ENCODE peak calls at places on chromosome 16, in seven cellular contexts. S, F, H, L, B, D and I are unnamed samples.

GRCh38 chr16:68272501-68273209 is 8.3 kb downstream of the SLC7A6 start:
- DNase-seq in S (no peak), F (no peak), H (no peak), L (no peak), B (no peak), D (no peak), I (no peak)

GRCh38 chr16:84916156-84916555 is 95.2 kb downstream of the ZDHHC7 start:
- DNase-seq in S (no peak), F (no peak), H (no peak), L (no peak), B (no peak), D (no peak), I (no peak)

GRCh38 chr16:47469227-47469626 is 8.1 kb downstream of the PHKB start:
- DNase-seq in S (no peak), F (no peak), H (no peak), L (no peak), B (no peak), D (no peak), I (no peak)

GRCh38 chr16:73150790-73151189 is 102.9 kb upstream of the ZFHX3 start:
- DNase-seq in S (no peak), F (no peak), H (no peak), L (no peak), B (no peak), D (no peak), I (no peak)

GRCh38 chr16:73071131-73071940 is 23.4 kb upstream of the ZFHX3 start:
- DNase-seq in S (peak; percentile 89), F (peak; percentile 72), H (peak; percentile 41), L (peak; percentile 73), B (peak; percentile 86), D (peak; percentile 87), I (peak; percentile 44)

GRCh38 chr16:72172105-72173034 is at the start of gene PMFBP1:
- DNase-seq in S (no peak), F (peak; percentile 82), H (no peak), L (no peak), B (no peak), D (no peak), I (peak; percentile 92)

GRCh38 chr16:397736-398332 is 835 bp downstream of the NME4 start:
- DNase-seq in S (peak; percentile 92), F (peak; percentile 89), H (peak; percentile 71), L (peak; percentile 91), B (peak; percentile 81), D (peak; percentile 99), I (peak; percentile 92)

GRCh38 chr16:3038256-3038655 is 1.5 kb upstream of the BICDL2 start:
- DNase-seq in S (peak; percentile 73), F (peak; percentile 71), H (no peak), L (no peak), B (peak; percentile 46), D (no peak), I (peak; percentile 10)

GRCh38 chr16:82633964-82634600 is 7.3 kb downstream of the CDH13 start:
- DNase-seq in S (no peak), F (no peak), H (no peak), L (no peak), B (no peak), D (peak; percentile 87), I (peak; percentile 56)

GRCh38 chr16:56506941-56507340 is 12.9 kb downstream of the BBS2 start:
- DNase-seq in S (no peak), F (no peak), H (no peak), L (no peak), B (no peak), D (peak; percentile 76), I (peak; percentile 82)

GRCh38 chr16:55370762-55371482 is 46.9 kb downstream of the IRX6 start:
- DNase-seq in S (peak; percentile 78), F (peak; percentile 77), H (peak; percentile 51), L (peak; percentile 93), B (peak; percentile 71), D (peak; percentile 88), I (peak; percentile 79)

GRCh38 chr16:79272141-79272577 is 328.4 kb downstream of the MAF start:
- DNase-seq in S (no peak), F (no peak), H (no peak), L (no peak), B (no peak), D (no peak), I (no peak)

GRCh38 chr16:68451656-68452055 is 3.3 kb upstream of the SMPD3 start:
- DNase-seq in S (no peak), F (no peak), H (no peak), L (no peak), B (no peak), D (no peak), I (peak; percentile 10)

GRCh38 chr16:50224297-50224696 is 42.1 kb upstream of the ADCY7 start:
- DNase-seq in S (no peak), F (no peak), H (no peak), L (no peak), B (no peak), D (no peak), I (peak; percentile 26)

GRCh38 chr16:50329446-50330189 is 39.2 kb downstream of the BRD7 start:
- DNase-seq in S (no peak), F (no peak), H (no peak), L (no peak), B (no peak), D (no peak), I (no peak)

GRCh38 chr16:2042171-2042570 is 5.5 kb downstream of the NTHL1 start:
- DNase-seq in S (no peak), F (no peak), H (no peak), L (no peak), B (no peak), D (no peak), I (no peak)

GRCh38 chr16:81645303-81645702 is 133.8 kb upstream of the PLCG2 start:
- DNase-seq in S (peak; percentile 51), F (peak; percentile 79), H (no peak), L (peak; percentile 37), B (peak; percentile 79), D (peak; percentile 97), I (peak; percentile 89)

GRCh38 chr16:11407047-11407982 is 62.1 kb downstream of the RMI2 start:
- DNase-seq in S (peak; percentile 82), F (peak; percentile 79), H (peak; percentile 60), L (peak; percentile 77), B (peak; percentile 75), D (peak; percentile 95), I (peak; percentile 85)

GRCh38 chr16:66618588-66618987 is 14.1 kb downstream of the CMTM3 start:
- DNase-seq in S (no peak), F (no peak), H (no peak), L (no peak), B (no peak), D (peak; percentile 96), I (peak; percentile 98)

DNA sequence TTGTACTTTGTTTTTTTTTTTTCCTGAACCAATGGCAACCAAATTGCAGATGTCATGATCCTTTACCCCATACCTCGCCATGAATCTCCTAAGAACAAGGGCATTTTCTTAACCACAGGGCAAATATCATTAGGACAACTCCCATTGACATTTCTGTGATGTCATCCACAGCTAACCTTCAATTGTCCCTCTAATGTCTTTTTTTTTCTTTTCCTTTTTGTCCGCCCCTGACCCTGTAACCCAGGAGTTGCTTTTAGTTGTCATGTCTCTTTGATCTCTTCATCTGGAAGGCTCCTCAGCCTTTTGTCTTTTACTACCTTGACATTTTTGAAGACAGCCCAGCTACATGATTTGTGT is 410 bp upstream of the NAGPA start:
- DNase-seq in S (no peak), F (no peak), H (no peak), L (no peak), B (no peak), D (no peak), I (peak; percentile 26)
- H2AFZ ChIP-seq in S (no peak overlapping the region), F (peak overlapping the region; percentile 95), H (peak overlapping the region; percentile 100), L (peak overlapping the region; percentile 99), B (peak overlapping the region; percentile 100), D (peak overlapping the region; percentile 99), I (peak overlapping the region; percentile 98)

GRCh38 chr16:58501242-58502131 is 1.5 kb downstream of the NDRG4 start:
- DNase-seq in S (peak; percentile 93), F (peak; percentile 76), H (no peak), L (peak; percentile 87), B (peak; percentile 90), D (peak; percentile 53), I (peak; percentile 26)
- H2AFZ ChIP-seq in S (no peak overlapping the region), F (peak overlapping the region; percentile 8), H (peak overlapping the region; percentile 91), L (peak overlapping the region; percentile 45), B (peak overlapping the region; percentile 70), D (peak overlapping the region; percentile 23), I (peak overlapping the region; percentile 67)

GRCh38 chr16:30407794-30408534 is 558 bp downstream of the ZNF771 start:
- DNase-seq in S (no peak), F (no peak), H (no peak), L (peak; percentile 56), B (no peak), D (peak; percentile 89), I (peak; percentile 56)
- H2AFZ ChIP-seq in S (no peak overlapping the region), F (peak overlapping the region; percentile 100), H (peak overlapping the region; percentile 95), L (peak overlapping the region; percentile 92), B (peak overlapping the region; percentile 68), D (no peak overlapping the region), I (peak overlapping the region; percentile 89)

DNA sequence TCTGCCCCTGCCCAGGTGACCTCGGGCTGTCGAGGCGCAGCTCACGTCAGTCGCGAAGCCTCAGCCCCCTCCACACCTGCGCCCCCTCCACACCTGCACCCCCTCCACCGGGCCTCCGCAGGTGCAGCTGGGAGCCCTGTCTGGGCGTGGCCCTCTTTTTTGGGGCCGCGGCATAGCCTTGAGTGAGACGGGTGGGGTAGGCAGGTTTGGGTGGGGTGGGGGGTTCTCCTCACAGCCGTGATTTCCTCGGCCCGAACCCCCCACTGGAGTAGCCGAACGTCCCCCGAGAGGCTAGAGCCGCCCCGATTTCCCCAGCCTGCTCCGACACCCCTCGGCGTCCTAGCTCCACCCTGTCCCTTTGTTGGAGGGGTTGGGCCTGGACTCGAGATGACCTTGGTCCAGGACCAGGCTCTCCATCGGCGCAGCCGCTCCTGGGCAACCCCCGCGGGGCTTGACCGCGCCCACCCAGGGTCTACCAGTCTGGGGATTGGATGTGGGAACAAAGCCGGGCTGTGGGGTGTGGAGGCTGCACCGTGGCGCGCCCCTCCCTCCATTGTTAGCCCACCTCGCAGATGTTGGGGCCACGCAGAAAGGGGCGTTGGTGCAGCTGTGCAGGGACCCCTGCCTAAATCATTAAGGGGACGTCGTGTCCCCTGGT is 627 bp downstream of the TUBB3 start:
- DNase-seq in S (peak; percentile 65), F (peak; percentile 47), H (peak; percentile 59), L (peak; percentile 75), B (peak; percentile 61), D (peak; percentile 75), I (peak; percentile 50)
- H2AFZ ChIP-seq in S (no peak overlapping the region), F (no peak overlapping the region), H (peak overlapping the region; percentile 35), L (no peak overlapping the region), B (no peak overlapping the region), D (no peak overlapping the region), I (no peak overlapping the region)